ENCODE peak calls at places on chromosomes 7 and 10, in nine cellular contexts. One of them, this sample, is unnamed.

GRCh38 chr7:105199372-105199771 is 185.4 kb downstream of the KMT2E start:
- DNase-seq in naive thymus-derived CD8-positive, alpha-beta T cell: no peak
- DNase-seq in activated effector memory CD4-positive, alpha-beta T cell treated with Interleukin-2 at 50 U/mL for 16 hours: no peak
- DNase-seq in Panc1: no peak
- DNase-seq in left colon: no peak
- DNase-seq in activated naive CD4-positive, alpha-beta T cell treated with Interleukin-2 at 50 U/mL for 16 hours: no peak
- DNase-seq in neural crest cell: no peak
- DNase-seq in GM23338: no peak
- DNase-seq in T follicular helper cell: no peak
- DNase-seq in this sample: no peak

GRCh38 chr10:20118119-20118518 is 301.9 kb downstream of the PLXDC2 start:
- DNase-seq in activated naive CD4-positive, alpha-beta T cell treated with Interleukin-2 at 50 U/mL for 16 hours: no peak
- DNase-seq in activated effector memory CD4-positive, alpha-beta T cell treated with Interleukin-2 at 50 U/mL for 16 hours: no peak
- DNase-seq in naive thymus-derived CD8-positive, alpha-beta T cell: no peak
- DNase-seq in left colon: no peak
- DNase-seq in GM23338: peak; percentile 48
- DNase-seq in neural crest cell: no peak
- DNase-seq in T follicular helper cell: no peak
- DNase-seq in Panc1: no peak
- DNase-seq in this sample: no peak

GRCh38 chr7:45589061-45589460 is 14.9 kb downstream of the ADCY1 start:
- DNase-seq in naive thymus-derived CD8-positive, alpha-beta T cell: no peak
- DNase-seq in neural crest cell: no peak
- DNase-seq in activated naive CD4-positive, alpha-beta T cell treated with Interleukin-2 at 50 U/mL for 16 hours: no peak
- DNase-seq in activated effector memory CD4-positive, alpha-beta T cell treated with Interleukin-2 at 50 U/mL for 16 hours: no peak
- DNase-seq in Panc1: no peak
- DNase-seq in left colon: no peak
- DNase-seq in T follicular helper cell: no peak
- DNase-seq in GM23338: no peak
- DNase-seq in this sample: no peak

GRCh38 chr10:100779329-100779728 is 33.9 kb downstream of the PAX2 start:
- DNase-seq in Panc1: no peak
- DNase-seq in neural crest cell: no peak
- DNase-seq in left colon: no peak
- DNase-seq in activated effector memory CD4-positive, alpha-beta T cell treated with Interleukin-2 at 50 U/mL for 16 hours: no peak
- DNase-seq in T follicular helper cell: no peak
- DNase-seq in naive thymus-derived CD8-positive, alpha-beta T cell: no peak
- DNase-seq in GM23338: no peak
- DNase-seq in activated naive CD4-positive, alpha-beta T cell treated with Interleukin-2 at 50 U/mL for 16 hours: no peak
- DNase-seq in this sample: no peak

GRCh38 chr10:64726466-64726865 is 1205.3 kb downstream of the REEP3 start:
- DNase-seq in T follicular helper cell: no peak
- DNase-seq in naive thymus-derived CD8-positive, alpha-beta T cell: no peak
- DNase-seq in activated naive CD4-positive, alpha-beta T cell treated with Interleukin-2 at 50 U/mL for 16 hours: no peak
- DNase-seq in activated effector memory CD4-positive, alpha-beta T cell treated with Interleukin-2 at 50 U/mL for 16 hours: no peak
- DNase-seq in neural crest cell: no peak
- DNase-seq in GM23338: no peak
- DNase-seq in Panc1: no peak
- DNase-seq in left colon: no peak
- DNase-seq in this sample: no peak

GRCh38 chr7:92790987-92791386 is 45.4 kb downstream of the CDK6 start:
- DNase-seq in Panc1: no peak
- DNase-seq in T follicular helper cell: no peak
- DNase-seq in left colon: no peak
- DNase-seq in naive thymus-derived CD8-positive, alpha-beta T cell: no peak
- DNase-seq in GM23338: no peak
- DNase-seq in neural crest cell: no peak
- DNase-seq in activated naive CD4-positive, alpha-beta T cell treated with Interleukin-2 at 50 U/mL for 16 hours: no peak
- DNase-seq in activated effector memory CD4-positive, alpha-beta T cell treated with Interleukin-2 at 50 U/mL for 16 hours: no peak
- DNase-seq in this sample: no peak

GRCh38 chr10:43353495-43354324 is 17.7 kb upstream of the FXYD4 start:
- DNase-seq in neural crest cell: no peak
- DNase-seq in activated effector memory CD4-positive, alpha-beta T cell treated with Interleukin-2 at 50 U/mL for 16 hours: no peak
- DNase-seq in naive thymus-derived CD8-positive, alpha-beta T cell: no peak
- DNase-seq in Panc1: no peak
- DNase-seq in GM23338: no peak
- DNase-seq in left colon: no peak
- DNase-seq in T follicular helper cell: no peak
- DNase-seq in activated naive CD4-positive, alpha-beta T cell treated with Interleukin-2 at 50 U/mL for 16 hours: no peak
- DNase-seq in this sample: no peak

GRCh38 chr10:35940067-35940989 is 298.2 kb upstream of the FZD8 start:
- DNase-seq in activated effector memory CD4-positive, alpha-beta T cell treated with Interleukin-2 at 50 U/mL for 16 hours: no peak
- DNase-seq in T follicular helper cell: no peak
- DNase-seq in activated naive CD4-positive, alpha-beta T cell treated with Interleukin-2 at 50 U/mL for 16 hours: no peak
- DNase-seq in Panc1: no peak
- DNase-seq in neural crest cell: no peak
- DNase-seq in left colon: peak; percentile 57
- DNase-seq in GM23338: no peak
- DNase-seq in naive thymus-derived CD8-positive, alpha-beta T cell: no peak
- DNase-seq in this sample: peak; percentile 79

GRCh38 chr10:78288716-78289115 is 255.1 kb downstream of the RPS24 start:
- DNase-seq in neural crest cell: no peak
- DNase-seq in Panc1: no peak
- DNase-seq in activated effector memory CD4-positive, alpha-beta T cell treated with Interleukin-2 at 50 U/mL for 16 hours: no peak
- DNase-seq in T follicular helper cell: no peak
- DNase-seq in activated naive CD4-positive, alpha-beta T cell treated with Interleukin-2 at 50 U/mL for 16 hours: no peak
- DNase-seq in left colon: no peak
- DNase-seq in naive thymus-derived CD8-positive, alpha-beta T cell: no peak
- DNase-seq in GM23338: no peak
- DNase-seq in this sample: peak; percentile 60

GRCh38 chr10:98173258-98173657 is 38.8 kb downstream of the R3HCC1L start:
- DNase-seq in left colon: no peak
- DNase-seq in naive thymus-derived CD8-positive, alpha-beta T cell: no peak
- DNase-seq in activated effector memory CD4-positive, alpha-beta T cell treated with Interleukin-2 at 50 U/mL for 16 hours: no peak
- DNase-seq in neural crest cell: no peak
- DNase-seq in GM23338: peak; percentile 78
- DNase-seq in Panc1: no peak
- DNase-seq in T follicular helper cell: no peak
- DNase-seq in activated naive CD4-positive, alpha-beta T cell treated with Interleukin-2 at 50 U/mL for 16 hours: no peak
- DNase-seq in this sample: peak; percentile 70

GRCh38 chr7:149292101-149292823 is 30.3 kb downstream of the ZNF783 start:
- DNase-seq in naive thymus-derived CD8-positive, alpha-beta T cell: no peak
- DNase-seq in activated naive CD4-positive, alpha-beta T cell treated with Interleukin-2 at 50 U/mL for 16 hours: no peak
- DNase-seq in neural crest cell: no peak
- DNase-seq in T follicular helper cell: no peak
- DNase-seq in activated effector memory CD4-positive, alpha-beta T cell treated with Interleukin-2 at 50 U/mL for 16 hours: no peak
- DNase-seq in left colon: no peak
- DNase-seq in Panc1: no peak
- DNase-seq in GM23338: peak; percentile 52
- DNase-seq in this sample: no peak

GRCh38 chr7:70060298-70061068 is 462.2 kb downstream of the AUTS2 start:
- DNase-seq in Panc1: no peak
- DNase-seq in activated effector memory CD4-positive, alpha-beta T cell treated with Interleukin-2 at 50 U/mL for 16 hours: no peak
- DNase-seq in neural crest cell: no peak
- DNase-seq in T follicular helper cell: no peak
- DNase-seq in GM23338: peak; percentile 82
- DNase-seq in naive thymus-derived CD8-positive, alpha-beta T cell: no peak
- DNase-seq in activated naive CD4-positive, alpha-beta T cell treated with Interleukin-2 at 50 U/mL for 16 hours: no peak
- DNase-seq in left colon: no peak
- DNase-seq in this sample: peak; percentile 48

GRCh38 chr10:27391916-27392315 is 112.2 kb upstream of the RAB18 start:
- DNase-seq in T follicular helper cell: no peak
- DNase-seq in neural crest cell: no peak
- DNase-seq in Panc1: no peak
- DNase-seq in left colon: no peak
- DNase-seq in GM23338: no peak
- DNase-seq in activated effector memory CD4-positive, alpha-beta T cell treated with Interleukin-2 at 50 U/mL for 16 hours: no peak
- DNase-seq in activated naive CD4-positive, alpha-beta T cell treated with Interleukin-2 at 50 U/mL for 16 hours: no peak
- DNase-seq in naive thymus-derived CD8-positive, alpha-beta T cell: no peak
- DNase-seq in this sample: no peak

GRCh38 chr10:6053816-6054581 is 8.2 kb downstream of the IL2RA start:
- DNase-seq in left colon: peak; percentile 60
- DNase-seq in T follicular helper cell: no peak
- DNase-seq in Panc1: no peak
- DNase-seq in neural crest cell: no peak
- DNase-seq in GM23338: no peak
- DNase-seq in activated effector memory CD4-positive, alpha-beta T cell treated with Interleukin-2 at 50 U/mL for 16 hours: no peak
- DNase-seq in activated naive CD4-positive, alpha-beta T cell treated with Interleukin-2 at 50 U/mL for 16 hours: peak; percentile 37
- DNase-seq in naive thymus-derived CD8-positive, alpha-beta T cell: no peak
- DNase-seq in this sample: no peak

GRCh38 chr7:140074780-140075179 is 12.0 kb upstream of the PARP12 start:
- DNase-seq in T follicular helper cell: no peak
- DNase-seq in neural crest cell: no peak
- DNase-seq in naive thymus-derived CD8-positive, alpha-beta T cell: no peak
- DNase-seq in activated naive CD4-positive, alpha-beta T cell treated with Interleukin-2 at 50 U/mL for 16 hours: no peak
- DNase-seq in activated effector memory CD4-positive, alpha-beta T cell treated with Interleukin-2 at 50 U/mL for 16 hours: no peak
- DNase-seq in GM23338: no peak
- DNase-seq in Panc1: no peak
- DNase-seq in left colon: no peak
- DNase-seq in this sample: no peak

GRCh38 chr7:123769371-123769770 is 20.6 kb upstream of the WASL start:
- DNase-seq in T follicular helper cell: no peak
- DNase-seq in activated naive CD4-positive, alpha-beta T cell treated with Interleukin-2 at 50 U/mL for 16 hours: no peak
- DNase-seq in naive thymus-derived CD8-positive, alpha-beta T cell: no peak
- DNase-seq in activated effector memory CD4-positive, alpha-beta T cell treated with Interleukin-2 at 50 U/mL for 16 hours: no peak
- DNase-seq in GM23338: no peak
- DNase-seq in Panc1: peak; percentile 94
- DNase-seq in left colon: no peak
- DNase-seq in neural crest cell: no peak
- DNase-seq in this sample: no peak

GRCh38 chr7:77329466-77330168 is 86.5 kb downstream of the GSAP start:
- DNase-seq in naive thymus-derived CD8-positive, alpha-beta T cell: no peak
- DNase-seq in activated effector memory CD4-positive, alpha-beta T cell treated with Interleukin-2 at 50 U/mL for 16 hours: no peak
- DNase-seq in Panc1: no peak
- DNase-seq in T follicular helper cell: no peak
- DNase-seq in activated naive CD4-positive, alpha-beta T cell treated with Interleukin-2 at 50 U/mL for 16 hours: no peak
- DNase-seq in left colon: no peak
- DNase-seq in neural crest cell: no peak
- DNase-seq in GM23338: no peak
- DNase-seq in this sample: no peak

GRCh38 chr7:82081644-82082224 is 311.9 kb upstream of the HGF start:
- DNase-seq in activated naive CD4-positive, alpha-beta T cell treated with Interleukin-2 at 50 U/mL for 16 hours: no peak
- DNase-seq in left colon: no peak
- DNase-seq in T follicular helper cell: no peak
- DNase-seq in naive thymus-derived CD8-positive, alpha-beta T cell: no peak
- DNase-seq in activated effector memory CD4-positive, alpha-beta T cell treated with Interleukin-2 at 50 U/mL for 16 hours: no peak
- DNase-seq in Panc1: no peak
- DNase-seq in neural crest cell: no peak
- DNase-seq in GM23338: no peak
- DNase-seq in this sample: no peak

GRCh38 chr10:88065384-88066049 is 202.1 kb downstream of the PTEN start:
- DNase-seq in neural crest cell: no peak
- DNase-seq in GM23338: no peak
- DNase-seq in naive thymus-derived CD8-positive, alpha-beta T cell: no peak
- DNase-seq in T follicular helper cell: no peak
- DNase-seq in activated effector memory CD4-positive, alpha-beta T cell treated with Interleukin-2 at 50 U/mL for 16 hours: no peak
- DNase-seq in activated naive CD4-positive, alpha-beta T cell treated with Interleukin-2 at 50 U/mL for 16 hours: peak; percentile 34
- DNase-seq in Panc1: no peak
- DNase-seq in left colon: no peak
- DNase-seq in this sample: no peak

GRCh38 chr10:49499305-49499851 is 39.5 kb downstream of the ERCC6 start:
- DNase-seq in activated effector memory CD4-positive, alpha-beta T cell treated with Interleukin-2 at 50 U/mL for 16 hours: no peak
- DNase-seq in Panc1: no peak
- DNase-seq in GM23338: no peak
- DNase-seq in naive thymus-derived CD8-positive, alpha-beta T cell: no peak
- DNase-seq in T follicular helper cell: no peak
- DNase-seq in activated naive CD4-positive, alpha-beta T cell treated with Interleukin-2 at 50 U/mL for 16 hours: no peak
- DNase-seq in neural crest cell: no peak
- DNase-seq in left colon: no peak
- DNase-seq in this sample: no peak

GRCh38 chr7:29977926-29978652 is 11.5 kb downstream of the SCRN1 start:
- DNase-seq in activated effector memory CD4-positive, alpha-beta T cell treated with Interleukin-2 at 50 U/mL for 16 hours: no peak
- DNase-seq in left colon: no peak
- DNase-seq in Panc1: no peak
- DNase-seq in GM23338: peak; percentile 92
- DNase-seq in naive thymus-derived CD8-positive, alpha-beta T cell: no peak
- DNase-seq in neural crest cell: no peak
- DNase-seq in activated naive CD4-positive, alpha-beta T cell treated with Interleukin-2 at 50 U/mL for 16 hours: no peak
- DNase-seq in T follicular helper cell: no peak
- DNase-seq in this sample: peak; percentile 66

GRCh38 chr10:54091237-54091636 is 709.8 kb downstream of the PCDH15 start:
- DNase-seq in neural crest cell: no peak
- DNase-seq in activated naive CD4-positive, alpha-beta T cell treated with Interleukin-2 at 50 U/mL for 16 hours: no peak
- DNase-seq in left colon: no peak
- DNase-seq in T follicular helper cell: no peak
- DNase-seq in Panc1: no peak
- DNase-seq in activated effector memory CD4-positive, alpha-beta T cell treated with Interleukin-2 at 50 U/mL for 16 hours: no peak
- DNase-seq in GM23338: no peak
- DNase-seq in naive thymus-derived CD8-positive, alpha-beta T cell: no peak
- DNase-seq in this sample: no peak

GRCh38 chr7:159012353-159013069 is 132.2 kb downstream of the VIPR2 start:
- DNase-seq in activated naive CD4-positive, alpha-beta T cell treated with Interleukin-2 at 50 U/mL for 16 hours: no peak
- DNase-seq in left colon: peak; percentile 73
- DNase-seq in activated effector memory CD4-positive, alpha-beta T cell treated with Interleukin-2 at 50 U/mL for 16 hours: no peak
- DNase-seq in T follicular helper cell: no peak
- DNase-seq in neural crest cell: no peak
- DNase-seq in Panc1: no peak
- DNase-seq in naive thymus-derived CD8-positive, alpha-beta T cell: no peak
- DNase-seq in GM23338: no peak
- DNase-seq in this sample: no peak